ENCODE peak calls at places on chromosomes 4 and X, in nine cellular contexts. A, D, Y, Z, N, W, P, I and X are unnamed samples.

GRCh38 chr4:153651961-153652784 is 31.9 kb upstream of the TLR2 start:
- DNase-seq in A (no peak), Z (no peak), P (no peak), W (no peak), N (no peak), I (peak), D (no peak), Y (no peak), X (peak)

GRCh38 chr4:12286351-12286750 is 857.7 kb upstream of the HS3ST1 start:
- DNase-seq in A (no peak), N (no peak), I (no peak), Z (no peak), P (no peak), W (no peak), Y (no peak), D (no peak), X (no peak)

GRCh38 chr4:139943277-139943676 is 210.7 kb downstream of the MAML3 start:
- DNase-seq in D (no peak), N (no peak), Y (no peak), A (peak), I (no peak), P (no peak), Z (no peak), W (no peak), X (no peak)

GRCh38 chr4:88610771-88611170 is 18.5 kb downstream of the HERC3 start:
- DNase-seq in A (peak), W (peak), N (peak), D (peak), Y (no peak), I (peak), P (peak), Z (peak), X (peak)

GRCh38 chrX:4263005-4263404 is 549.6 kb upstream of the PRKX start:
- DNase-seq in W (no peak), Z (no peak), Y (peak), D (no peak), A (no peak), N (no peak), P (no peak), I (no peak), X (peak)

GRCh38 chr4:176277162-176277904 is 8.3 kb upstream of the ASB5 start:
- DNase-seq in Z (peak), Y (peak), I (no peak), D (peak), A (no peak), P (peak), N (peak), W (no peak), X (peak)

GRCh38 chrX:22015144-22015750 is 16.9 kb upstream of the PHEX start:
- DNase-seq in N (no peak), P (no peak), Z (no peak), W (no peak), I (no peak), D (no peak), Y (no peak), A (no peak), X (no peak)

GRCh38 chr4:55507612-55508011 is 39.1 kb downstream of the CLOCK start:
- DNase-seq in A (no peak), Y (no peak), Z (no peak), I (no peak), N (no peak), P (peak), D (no peak), W (no peak), X (no peak)

GRCh38 chrX:107565916-107566602 is 62.3 kb upstream of the PRPS1 start:
- DNase-seq in W (no peak), I (no peak), D (no peak), N (no peak), A (no peak), Y (peak), Z (no peak), P (peak), X (peak)

GRCh38 chrX:101686574-101686973 is 26.9 kb upstream of the ARMCX2 start:
- DNase-seq in Z (no peak), W (no peak), Y (no peak), D (no peak), I (no peak), A (no peak), P (no peak), N (no peak), X (no peak)

GRCh38 chr4:7949759-7950158 is 10.1 kb upstream of the AFAP1 start:
- DNase-seq in D (no peak), A (no peak), I (no peak), Z (no peak), Y (no peak), P (no peak), W (no peak), N (no peak), X (no peak)

GRCh38 chr4:56654238-56654632 is 26.9 kb downstream of the HOPX start:
- DNase-seq in N (no peak), A (no peak), P (no peak), W (no peak), Y (no peak), D (no peak), I (no peak), Z (no peak), X (no peak)

GRCh38 chrX:132292753-132293152 is 73.5 kb upstream of the RAP2C start:
- DNase-seq in Y (peak), A (peak), Z (no peak), P (peak), N (no peak), I (no peak), D (no peak), W (no peak), X (peak)

GRCh38 chrX:16843208-16843909 is 26.8 kb downstream of the RBBP7 start:
- DNase-seq in W (no peak), P (no peak), I (no peak), A (peak), N (no peak), Y (no peak), D (no peak), Z (no peak), X (no peak)

DNA sequence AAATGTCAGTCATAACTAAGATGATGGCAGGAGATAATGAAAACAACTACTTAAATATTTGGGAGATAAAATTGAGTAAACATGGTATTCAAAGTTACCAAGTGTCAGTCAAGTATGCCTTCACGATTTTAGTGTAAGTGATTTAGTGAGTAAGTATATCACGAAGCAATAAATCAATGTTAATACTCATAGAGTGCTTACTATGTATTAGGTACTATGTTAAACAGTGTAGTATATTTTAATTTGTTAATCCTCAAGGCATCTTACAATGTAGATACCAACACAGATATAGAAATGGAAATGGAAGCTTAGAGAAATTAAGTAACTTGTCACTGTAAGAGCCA is 59.6 kb downstream of the ANXA3 start:
- DNase-seq in P (no peak), N (no peak), Z (no peak), A (no peak), Y (no peak), W (no peak), I (no peak), D (no peak), X (no peak)
- H3K4me3 ChIP-seq in P (no peak), N (no peak), Z (no peak), A (no peak), Y (no peak), W (no peak), I (no peak), D (no peak), X (no peak)

DNA sequence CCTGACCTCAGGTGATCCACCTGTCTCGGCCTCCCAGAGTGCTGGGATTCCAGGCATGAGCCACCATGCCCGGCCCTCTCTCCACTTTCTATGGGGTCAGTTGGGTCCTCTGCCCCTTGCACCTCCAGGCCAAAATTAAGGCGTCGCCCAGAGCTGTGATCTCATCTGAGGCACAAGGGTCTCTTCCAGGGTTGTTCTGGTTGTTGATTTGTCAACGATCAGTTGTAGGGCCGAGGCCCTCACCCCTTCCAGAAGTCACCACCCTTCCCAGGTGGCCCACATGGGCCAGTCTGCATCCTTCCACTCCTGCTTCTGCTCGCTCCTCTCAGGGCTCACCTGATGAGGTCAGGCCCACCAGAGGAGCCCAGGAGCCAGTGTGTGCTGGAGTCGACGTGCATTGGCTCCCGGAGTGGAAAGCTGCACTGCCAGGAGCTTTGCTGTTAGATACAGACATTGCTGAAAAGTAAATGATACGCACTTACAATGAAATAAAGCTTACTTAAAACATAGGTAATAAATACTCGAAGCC is 14.3 kb upstream of the TMEM271 start:
- DNase-seq in I (no peak), Y (no peak), N (no peak), P (no peak), Z (no peak), D (no peak), W (no peak), A (no peak), X (no peak)
- H3K4me3 ChIP-seq in I (no peak), Y (no peak), N (no peak), P (no peak), Z (no peak), D (no peak), W (no peak), A (no peak), X (no peak)

GRCh38 chr4:168877407-168877778 is 132.7 kb downstream of the CBR4 start:
- DNase-seq in P (peak), D (no peak), N (no peak), A (no peak), Z (no peak), W (no peak), Y (no peak), I (no peak), X (peak)
- H3K4me3 ChIP-seq in P (peak), D (peak), N (peak), A (peak), Z (peak), W (peak), Y (no peak), I (peak), X (peak)

GRCh38 chr4:142404191-142404611 is 441.9 kb downstream of the INPP4B start:
- DNase-seq in P (peak), Z (peak), W (peak), Y (peak), I (no peak), A (peak), D (peak), N (no peak), X (peak)

GRCh38 chr4:142405021-142405991 is 440.8 kb downstream of the INPP4B start:
- DNase-seq in I (no peak), N (peak), Z (peak), A (peak), W (peak), P (peak), D (peak), Y (peak), X (peak)

GRCh38 chr4:142402925-142403324 is 443.2 kb downstream of the INPP4B start:
- DNase-seq in N (no peak), I (no peak), Z (no peak), Y (no peak), A (peak), D (no peak), P (peak), W (no peak), X (peak)

GRCh38 chr4:142406051-142406549 is 440.0 kb downstream of the INPP4B start:
- DNase-seq in Z (no peak), A (no peak), D (no peak), N (no peak), P (peak), W (no peak), I (no peak), Y (no peak), X (peak)

DNA sequence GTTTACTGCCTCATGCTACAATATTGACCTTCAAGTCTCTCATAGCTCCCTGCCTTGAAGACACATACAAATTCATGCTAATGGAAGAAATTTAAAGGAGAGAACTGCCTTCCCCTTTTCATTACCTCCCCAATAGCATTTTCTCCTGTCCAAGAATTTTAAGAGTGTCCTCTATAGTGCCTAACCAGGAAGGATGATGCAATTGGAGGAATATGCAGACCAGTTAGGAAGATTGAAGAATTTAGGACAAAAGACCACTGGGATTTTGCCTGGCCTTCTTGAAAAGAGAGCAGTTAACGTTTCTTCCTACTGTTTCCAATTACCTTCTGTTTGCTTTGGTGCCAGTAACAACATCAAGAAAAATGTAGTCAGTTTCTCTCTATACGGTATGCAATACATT is 443.9 kb downstream of the INPP4B start:
- DNase-seq in P (peak), Z (no peak), I (no peak), Y (no peak), D (no peak), N (no peak), A (no peak), W (no peak), X (no peak)
- H3K4me3 ChIP-seq in P (peak), Z (peak), I (no peak), Y (no peak), D (no peak), N (no peak), A (peak), W (peak), X (no peak)

GRCh38 chrX:38326086-38326485 is 1.2 kb downstream of the RPGR start:
- DNase-seq in Z (no peak), Y (no peak), N (no peak), W (no peak), A (no peak), I (no peak), P (no peak), D (no peak), X (no peak)
- H3K4me3 ChIP-seq in Z (peak), Y (peak), N (peak), W (peak), A (no peak), I (peak), P (peak), D (no peak), X (peak)

GRCh38 chrX:28590394-28590793 is 3.1 kb downstream of the IL1RAPL1 start:
- DNase-seq in D (no peak), N (no peak), A (no peak), W (no peak), Z (no peak), I (no peak), Y (no peak), P (no peak), X (no peak)
- H3K4me3 ChIP-seq in D (no peak), N (no peak), A (no peak), W (no peak), Z (no peak), I (no peak), Y (no peak), P (no peak), X (no peak)

DNA sequence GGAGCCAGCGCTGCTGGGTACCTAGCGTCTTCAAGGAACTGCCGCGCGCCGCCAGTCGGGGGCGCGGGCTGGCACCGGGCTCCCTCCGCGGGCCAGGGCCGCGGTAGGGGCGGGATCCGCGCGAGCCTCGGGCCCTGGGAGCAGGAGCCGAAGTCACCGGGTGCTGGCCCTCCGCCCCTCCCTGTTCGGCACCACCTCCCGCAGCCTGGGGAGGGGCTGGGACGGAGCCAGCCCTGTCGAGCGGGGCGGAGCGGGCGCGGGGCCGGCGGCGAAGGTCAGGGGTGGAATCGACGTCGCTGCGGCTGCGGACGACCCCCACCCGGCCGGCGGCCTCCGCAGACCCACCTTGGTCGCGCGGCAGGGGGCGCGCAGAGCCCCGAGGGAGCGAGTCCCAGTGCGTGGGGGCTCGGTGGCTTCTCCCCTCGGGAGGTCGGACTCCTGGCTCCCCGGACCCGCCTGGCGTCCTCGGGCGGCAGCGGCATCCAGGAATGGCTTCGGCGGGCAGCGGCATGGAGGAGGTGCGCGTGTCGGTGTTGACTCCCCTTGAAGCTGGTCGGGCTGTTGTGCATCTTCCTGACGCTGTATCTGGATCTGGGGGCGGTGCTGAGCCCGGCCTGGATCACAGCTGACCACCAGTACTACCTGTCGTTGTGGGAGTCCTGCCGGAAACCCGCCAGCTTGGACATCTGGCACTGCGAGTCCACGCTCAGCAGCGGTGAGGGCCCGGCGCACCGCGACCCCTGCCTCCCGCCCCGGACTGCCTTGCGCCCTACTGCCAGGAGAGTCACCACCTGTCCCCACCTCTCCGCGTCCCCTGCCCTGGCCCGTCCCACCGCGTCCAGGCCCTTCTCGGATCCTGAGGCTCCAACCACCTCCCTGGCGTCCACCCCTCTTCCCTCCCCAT is 50.5 kb upstream of the FAM47C start:
- DNase-seq in P (no peak), N (no peak), Y (peak), A (no peak), W (no peak), Z (no peak), D (no peak), I (no peak), X (peak)
- H3K4me3 ChIP-seq in P (no peak), N (peak), Y (peak), A (peak), W (peak), Z (peak), D (no peak), I (peak), X (no peak)

GRCh38 chrX:11663875-11664210 is 1.9 kb downstream of the ARHGAP6 start:
- DNase-seq in I (no peak), Y (no peak), Z (no peak), A (no peak), P (no peak), W (no peak), D (no peak), N (no peak), X (no peak)
- H3K4me3 ChIP-seq in I (peak), Y (no peak), Z (peak), A (no peak), P (no peak), W (peak), D (peak), N (peak), X (no peak)